ENCODE peak calls at places on chromosome 5, in seven cellular contexts. C, E, B, J, O, Q and F are unnamed samples.
A peak's percentile ranks its signal among the peaks of the same experiment; 100 is the strongest.

GRCh38 chr5:87735918-87736317 is 323.2 kb upstream of the CCNH start:
- DNase-seq in C (no peak), E (no peak), B (no peak), J (no peak), O (no peak), Q (no peak), F (no peak)

GRCh38 chr5:59081693-59082092 is 498.8 kb downstream of the RAB3C start:
- DNase-seq in C (no peak), E (no peak), B (peak; percentile 24), J (no peak), O (no peak), Q (no peak), F (no peak)

GRCh38 chr5:101989659-101990058 is 306.4 kb downstream of the SLCO4C1 start:
- DNase-seq in C (no peak), E (no peak), B (no peak), J (no peak), O (no peak), Q (no peak), F (no peak)

GRCh38 chr5:54150841-54151240 is 159.5 kb downstream of the ARL15 start:
- DNase-seq in C (no peak), E (no peak), B (peak; percentile 63), J (no peak), O (no peak), Q (no peak), F (no peak)

GRCh38 chr5:81169924-81170323 is 63.2 kb upstream of the CKMT2 start:
- DNase-seq in C (no peak), E (no peak), B (no peak), J (no peak), O (no peak), Q (no peak), F (no peak)

GRCh38 chr5:111961867-111962266 is 204.9 kb upstream of the NREP start:
- DNase-seq in C (no peak), E (no peak), B (no peak), J (no peak), O (no peak), Q (no peak), F (no peak)

GRCh38 chr5:109917966-109918365 is 228.2 kb downstream of the MAN2A1 start:
- DNase-seq in C (no peak), E (no peak), B (no peak), J (no peak), O (no peak), Q (no peak), F (no peak)

GRCh38 chr5:76854644-76855043 is 4.8 kb downstream of the S100Z start:
- DNase-seq in C (no peak), E (no peak), B (peak; percentile 35), J (no peak), O (no peak), Q (no peak), F (no peak)

GRCh38 chr5:53694520-53695022 is 134.1 kb downstream of the NDUFS4 start:
- DNase-seq in C (no peak), E (no peak), B (no peak), J (no peak), O (no peak), Q (no peak), F (no peak)

GRCh38 chr5:93875693-93876092 is 134.3 kb upstream of the POU5F2 start:
- DNase-seq in C (no peak), E (no peak), B (no peak), J (no peak), O (no peak), Q (no peak), F (no peak)

GRCh38 chr5:168364738-168365550 is 73.5 kb downstream of the WWC1 start:
- DNase-seq in C (peak; percentile 61), E (peak; percentile 49), B (peak; percentile 86), J (no peak), O (no peak), Q (peak; percentile 43), F (no peak)

GRCh38 chr5:81762401-81762800 is 11.5 kb upstream of the SSBP2 start:
- DNase-seq in C (no peak), E (no peak), B (no peak), J (no peak), O (no peak), Q (no peak), F (no peak)

GRCh38 chr5:72511371-72512178 is 4.4 kb upstream of the ZNF366 start:
- DNase-seq in C (peak; percentile 22), E (peak; percentile 90), B (no peak), J (peak; percentile 31), O (peak; percentile 53), Q (no peak), F (no peak)

GRCh38 chr5:74415695-74416102 is 224.8 kb downstream of the ENC1 start:
- DNase-seq in C (peak; percentile 51), E (no peak), B (no peak), J (peak; percentile 40), O (peak; percentile 74), Q (no peak), F (no peak)

GRCh38 chr5:54861212-54861894 is 124.0 kb downstream of the ESM1 start:
- DNase-seq in C (no peak), E (peak; percentile 84), B (no peak), J (no peak), O (no peak), Q (no peak), F (no peak)

GRCh38 chr5:57298985-57299491 is 125.2 kb downstream of the GPBP1 start:
- DNase-seq in C (peak; percentile 68), E (peak; percentile 76), B (peak; percentile 72), J (peak; percentile 64), O (peak; percentile 47), Q (peak; percentile 79), F (peak; percentile 53)

GRCh38 chr5:98773214-98773463 is 324 bp upstream of the RGMB start:
- DNase-seq in C (no peak), E (no peak), B (no peak), J (no peak), O (no peak), Q (no peak), F (no peak)

GRCh38 chr5:139705191-139705590 is 57.0 kb downstream of the CXXC5 start:
- DNase-seq in C (no peak), E (no peak), B (no peak), J (no peak), O (no peak), Q (no peak), F (no peak)

GRCh38 chr5:176658817-176659216 is 11.5 kb downstream of the TSPAN17 start:
- DNase-seq in C (peak; percentile 85), E (peak; percentile 31), B (no peak), J (peak; percentile 67), O (no peak), Q (no peak), F (peak; percentile 63)

GRCh38 chr5:171975262-171975876 is 31.1 kb downstream of the FBXW11 start:
- DNase-seq in C (no peak), E (peak; percentile 80), B (peak; percentile 76), J (no peak), O (no peak), Q (no peak), F (no peak)
- H3K4me1 ChIP-seq in C (peaks cover 2% of the 10 kb centered on the region), E (no peaks in the 10 kb centered on the region), B (no peaks in the 10 kb centered on the region), J (no peaks in the 10 kb centered on the region), O (peaks cover 53% of the 10 kb centered on the region), Q (peaks cover 53% of the 10 kb centered on the region), F (peaks cover 16% of the 10 kb centered on the region)

DNA sequence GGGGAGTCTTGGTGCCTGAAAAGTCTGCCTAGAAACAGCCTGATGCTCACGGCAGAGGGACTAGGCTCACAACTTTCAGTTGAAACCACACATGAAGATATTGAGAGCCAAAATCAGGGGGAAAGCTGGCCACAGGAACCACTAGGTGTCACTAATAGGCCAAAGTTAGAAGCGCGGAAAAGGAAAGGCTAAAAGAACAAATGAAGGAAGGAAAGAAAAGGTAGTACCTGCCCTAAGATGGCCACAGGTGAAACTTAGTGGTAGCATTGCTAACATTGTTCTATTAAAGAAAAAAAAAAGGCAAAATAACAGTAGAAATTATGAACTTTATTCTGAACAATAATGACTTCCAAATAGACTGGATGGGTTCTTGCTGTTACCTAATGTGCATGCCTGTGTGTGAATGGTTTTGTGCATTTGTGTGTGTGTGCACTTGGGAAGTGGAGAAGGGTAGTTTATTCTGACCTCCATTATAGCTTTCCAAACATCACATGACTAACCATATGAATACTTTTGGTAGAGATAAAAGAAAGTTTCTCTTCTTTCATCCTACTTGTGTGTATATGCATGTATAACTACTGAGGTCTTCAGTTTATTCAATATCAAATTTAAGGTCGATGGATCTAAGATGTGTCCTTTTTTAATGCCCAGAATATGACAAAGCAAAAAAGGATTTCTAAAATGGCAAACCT is 2.1 kb upstream of the RFESD start:
- DNase-seq in C (peak; percentile 78), E (peak; percentile 47), B (peak; percentile 84), J (peak; percentile 73), O (no peak), Q (peak; percentile 60), F (peak; percentile 51)
- H3K4me3 ChIP-seq in C (no peak overlapping the region), E (no peak overlapping the region), B (no peak overlapping the region), J (no peak overlapping the region), O (no peak overlapping the region), Q (no peak overlapping the region), F (no peak overlapping the region)

DNA sequence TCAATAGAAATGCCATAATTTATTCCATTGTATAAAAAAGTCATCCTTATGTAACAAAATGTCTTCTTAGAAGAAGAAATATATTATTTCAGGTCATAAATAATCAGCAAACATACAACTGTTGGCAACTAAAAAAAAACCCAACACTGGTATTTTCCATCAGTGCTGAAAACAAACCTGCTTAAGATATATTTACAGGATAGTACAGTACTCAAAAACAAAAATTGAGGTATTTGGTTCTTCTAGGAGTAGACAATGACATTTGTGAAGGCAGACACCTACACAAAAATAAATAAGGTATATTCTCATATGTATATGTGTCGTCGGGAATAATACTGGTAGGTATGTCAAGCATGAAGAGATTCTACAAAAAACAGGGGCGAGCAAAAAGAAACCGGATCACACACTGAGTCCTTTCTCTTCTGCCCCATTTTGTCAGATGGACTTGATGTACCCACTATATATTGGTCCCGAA is 2.9 kb downstream of the DUSP1 start:
- DNase-seq in C (no peak), E (no peak), B (no peak), J (no peak), O (no peak), Q (no peak), F (no peak)
- H3K4me1 ChIP-seq in C (peaks cover under 1% of the 10 kb centered on the region), E (peaks cover 9% of the 10 kb centered on the region), B (peaks cover 7% of the 10 kb centered on the region), J (peaks cover 54% of the 10 kb centered on the region), O (peaks cover 56% of the 10 kb centered on the region), Q (peaks cover 9% of the 10 kb centered on the region), F (peaks cover 64% of the 10 kb centered on the region)

DNA sequence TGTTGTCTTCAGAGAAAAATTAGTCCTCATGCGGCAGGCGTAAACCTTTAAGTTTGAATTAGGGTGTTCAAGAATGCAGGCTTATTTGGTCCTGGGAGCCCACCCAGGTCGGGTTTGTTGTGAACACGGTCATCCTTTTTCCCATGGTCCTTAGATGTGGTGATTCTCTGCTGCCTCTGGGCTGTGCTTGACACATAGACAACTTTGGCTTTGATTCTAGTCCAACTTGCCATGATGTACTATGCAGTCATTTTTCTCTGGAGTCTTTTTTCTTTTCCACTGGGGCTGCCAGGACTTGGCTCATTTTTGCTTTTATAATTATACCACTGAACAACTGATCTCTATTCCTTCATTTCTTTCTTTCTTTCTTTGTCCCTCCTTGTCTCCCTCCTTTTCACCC is 218.6 kb downstream of the SREK1 start:
- DNase-seq in C (no peak), E (no peak), B (no peak), J (no peak), O (no peak), Q (no peak), F (no peak)
- H3K4me3 ChIP-seq in C (no peak overlapping the region), E (no peak overlapping the region), B (no peak overlapping the region), J (no peak overlapping the region), O (no peak overlapping the region), Q (no peak overlapping the region), F (no peak overlapping the region)

GRCh38 chr5:120173125-120173524 is 291.0 kb upstream of the PRR16 start:
- DNase-seq in C (no peak), E (no peak), B (no peak), J (no peak), O (no peak), Q (no peak), F (no peak)
- H3K4me1 ChIP-seq in C (no peaks in the 10 kb centered on the region), E (no peaks in the 10 kb centered on the region), B (no peaks in the 10 kb centered on the region), J (no peaks in the 10 kb centered on the region), O (no peaks in the 10 kb centered on the region), Q (no peaks in the 10 kb centered on the region), F (no peaks in the 10 kb centered on the region)

GRCh38 chr5:171436804-171437285 is 17.4 kb downstream of the FGF18 start:
- DNase-seq in C (no peak), E (no peak), B (no peak), J (no peak), O (no peak), Q (no peak), F (no peak)
- H3K4me3 ChIP-seq in C (no peak overlapping the region), E (no peak overlapping the region), B (no peak overlapping the region), J (no peak overlapping the region), O (no peak overlapping the region), Q (no peak overlapping the region), F (no peak overlapping the region)